ENCODE peak calls at places on chromosomes 2 and 18, in nine cellular contexts. F is Panc1, P is esophagus muscularis mucosa, K is sigmoid colon, W is breast epithelium, L is SK-N-SH, Y is HL-60, T is prostate gland, Z is endothelial cell of umbilical vein. N is an unnamed sample.

GRCh38 chr2:14632133-14632936 is at the start of gene LRATD1:
- DNase-seq in F (no peak), P (no peak), K (peak), W (peak), L (peak), Y (no peak), T (peak), Z (peak), N (peak)

GRCh38 chr2:28350791-28351285 is 41.8 kb upstream of the FOSL2 start:
- DNase-seq in F (no peak), P (no peak), K (peak), W (no peak), L (no peak), Y (no peak), T (no peak), Z (no peak), N (no peak)

GRCh38 chr2:88831792-88832248 is 140.3 kb downstream of the RPIA start:
- DNase-seq in F (peak), P (peak), K (no peak), W (no peak), L (peak), Y (peak), T (no peak), Z (peak), N (peak)

GRCh38 chr2:158931577-158931976 is 36.9 kb upstream of the TANC1 start:
- DNase-seq in F (no peak), P (no peak), K (no peak), W (no peak), L (no peak), Y (no peak), T (no peak), Z (peak), N (no peak)

GRCh38 chr2:217851191-217852020 is 151.4 kb downstream of the TNS1 start:
- DNase-seq in F (no peak), P (no peak), K (peak), W (no peak), L (peak), Y (no peak), T (no peak), Z (peak), N (peak)

GRCh38 chr2:46535360-46535759 is 56.0 kb downstream of the TMEM247 start:
- DNase-seq in F (no peak), P (no peak), K (no peak), W (no peak), L (no peak), Y (peak), T (no peak), Z (no peak), N (no peak)

GRCh38 chr2:77387324-77387723 is 134.9 kb downstream of the LRRTM4 start:
- DNase-seq in F (no peak), P (no peak), K (no peak), W (no peak), L (no peak), Y (no peak), T (no peak), Z (no peak), N (no peak)

GRCh38 chr2:226887940-226888339 is 52.1 kb downstream of the RHBDD1 start:
- DNase-seq in F (no peak), P (no peak), K (no peak), W (no peak), L (no peak), Y (no peak), T (no peak), Z (no peak), N (no peak)

GRCh38 chr18:12336887-12337286 is 28.8 kb downstream of the TUBB6 start:
- DNase-seq in F (no peak), P (no peak), K (no peak), W (no peak), L (no peak), Y (no peak), T (no peak), Z (no peak), N (no peak)

GRCh38 chr2:131127979-131128378 is 22.8 kb downstream of the PLEKHB2 start:
- DNase-seq in F (no peak), P (no peak), K (no peak), W (no peak), L (no peak), Y (no peak), T (no peak), Z (no peak), N (no peak)
- TF ChIP-seq POLR2AphosphoS5 in F (no peak), P (no peak), K (no peak), W (no peak), L (no peak), Y (no peak), T (no peak), Z (no peak), N (no peak)

GRCh38 chr2:236718207-236718992 is 148.8 kb downstream of the ACKR3 start:
- DNase-seq in F (no peak), P (no peak), K (no peak), W (no peak), L (no peak), Y (no peak), T (no peak), Z (no peak), N (no peak)
- TF ChIP-seq POLR2AphosphoS5 in F (no peak), P (no peak), K (no peak), W (no peak), L (no peak), Y (no peak), T (no peak), Z (no peak), N (no peak)

GRCh38 chr2:160406591-160407392 is 86.8 kb downstream of the RBMS1 start:
- DNase-seq in F (no peak), P (peak), K (peak), W (no peak), L (peak), Y (peak), T (peak), Z (peak), N (peak)
- TF ChIP-seq POLR2AphosphoS5 in F (no peak), P (peak), K (peak), W (peak), L (no peak), Y (peak), T (peak), Z (peak), N (peak)

DNA sequence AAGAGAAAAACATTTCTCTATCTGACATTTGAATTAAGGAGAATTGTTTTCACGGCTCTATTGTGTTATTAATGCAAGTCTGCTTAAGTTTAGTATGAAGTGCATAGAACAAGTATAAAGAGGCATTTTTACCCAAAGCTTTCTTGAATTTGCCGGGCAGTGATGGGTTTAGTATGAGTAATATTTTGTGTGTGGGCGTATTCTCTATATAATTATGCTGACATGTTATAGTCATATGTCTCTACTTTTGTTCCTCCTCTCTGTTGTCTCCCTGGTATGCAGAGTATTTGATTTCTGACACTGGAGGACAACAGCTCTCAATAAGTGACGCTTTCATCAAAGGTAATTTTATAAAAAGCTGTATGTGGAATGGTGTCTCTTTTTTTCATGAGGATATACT is 45.9 kb downstream of the PIKFYVE start:
- DNase-seq in F (no peak), P (no peak), K (no peak), W (no peak), L (no peak), Y (no peak), T (no peak), Z (no peak), N (no peak)
- TF ChIP-seq POLR2AphosphoS5 in F (no peak), P (no peak), K (no peak), W (no peak), L (no peak), Y (no peak), T (no peak), Z (no peak), N (no peak)

N was measured in transverse colon.